ENCODE peak calls at places on chromosomes 2 and 18, in five cellular contexts. H is astrocyte of the hippocampus; E is T follicular helper cell; T is cardiac fibroblast; K is stimulated activated CD4-positive, alpha-beta T cell treated with anti-CD3 and anti-CD28 coated beads, Interleukin-15, amount 100 ng/mL, for 1 hour. V is an unnamed sample.

GRCh38 chr18:51624311-51624710 is 426.8 kb upstream of the MEX3C start:
- DNase-seq in H (no peak), E (no peak), T (no peak), K (no peak), V (no peak)

GRCh38 chr2:85705680-85706039 is 11.5 kb downstream of the GNLY start:
- DNase-seq in H (peak), E (no peak), T (peak), K (no peak), V (no peak)

GRCh38 chr2:231464576-231465540 is 574 bp upstream of the NCL start:
- DNase-seq in H (no peak), E (peak), T (no peak), K (peak), V (no peak)

GRCh38 chr2:2876350-2877042 is 501.1 kb downstream of the EIPR1 start:
- DNase-seq in H (peak), E (no peak), T (no peak), K (no peak), V (no peak)

GRCh38 chr2:232142049-232142448 is 180.5 kb downstream of the DIS3L2 start:
- DNase-seq in H (peak), E (no peak), T (peak), K (no peak), V (peak)

GRCh38 chr2:64661770-64662169 is 8.1 kb upstream of the SERTAD2 start:
- DNase-seq in H (no peak), E (no peak), T (no peak), K (no peak), V (no peak)

GRCh38 chr18:49072940-49073339 is 122.2 kb upstream of the SMAD7 start:
- DNase-seq in H (no peak), E (no peak), T (no peak), K (no peak), V (no peak)

GRCh38 chr2:183541766-183542165 is 417.5 kb downstream of the NUP35 start:
- DNase-seq in H (peak), E (no peak), T (peak), K (no peak), V (no peak)

GRCh38 chr2:239459581-239459980 is 58.8 kb upstream of the HDAC4 start:
- DNase-seq in H (no peak), E (no peak), T (no peak), K (no peak), V (no peak)